ENCODE peak calls at places on chromosomes 1 and 21, in five cellular contexts. F is endodermal cell, S is psoas muscle, E is astrocyte, X is upper lobe of left lung. J is an unnamed sample.
A peak's percentile ranks its signal among the peaks of the same experiment; 100 is the strongest.

GRCh38 chr1:67590329-67590728 is 94.7 kb upstream of the GADD45A start:
- DNase-seq in F (no peak), S (no peak), E (peak; percentile 18), X (no peak), J (no peak)

GRCh38 chr1:215833936-215834729 is 267.0 kb downstream of the KCTD3 start:
- DNase-seq in F (no peak), S (no peak), E (peak; percentile 16), X (no peak), J (no peak)

GRCh38 chr1:117541003-117541402 is 64.8 kb upstream of the TENT5C start:
- DNase-seq in F (no peak), S (peak; percentile 85), E (no peak), X (no peak), J (no peak)

GRCh38 chr1:92543131-92544055 is 56.7 kb upstream of the GFI1 start:
- DNase-seq in F (no peak), S (no peak), E (no peak), X (no peak), J (no peak)

GRCh38 chr21:33643658-33644311 is 1.5 kb downstream of the ITSN1 start:
- DNase-seq in F (peak; percentile 54), S (no peak), E (peak; percentile 22), X (no peak), J (no peak)

GRCh38 chr1:41242645-41243171 is 602 bp upstream of the SCMH1 start:
- DNase-seq in F (no peak), S (no peak), E (no peak), X (no peak), J (no peak)

GRCh38 chr1:52634111-52634510 is 1.1 kb downstream of the SHISAL2A start:
- DNase-seq in F (no peak), S (no peak), E (no peak), X (no peak), J (no peak)

GRCh38 chr1:201116091-201116490 is 3.9 kb upstream of the CACNA1S start:
- DNase-seq in F (no peak), S (no peak), E (no peak), X (no peak), J (no peak)

GRCh38 chr21:43299441-43300277 is 127.3 kb downstream of the SIK1 start:
- DNase-seq in F (no peak), S (peak; percentile 49), E (no peak), X (no peak), J (no peak)

GRCh38 chr1:39272791-39273071 is 68.2 kb downstream of the MACF1 start:
- DNase-seq in F (no peak), S (no peak), E (no peak), X (no peak), J (no peak)

GRCh38 chr1:54309631-54310366 is 96.4 kb downstream of the SSBP3 start:
- DNase-seq in F (peak; percentile 76), S (peak; percentile 68), E (no peak), X (no peak), J (no peak)

GRCh38 chr1:65148548-65149390 is 766 bp downstream of the AK4 start:
- DNase-seq in F (peak; percentile 88), S (peak; percentile 58), E (no peak), X (peak; percentile 89), J (peak; percentile 85)

GRCh38 chr21:34761758-34762330 is 93.0 kb downstream of the CLIC6 start:
- DNase-seq in F (no peak), S (no peak), E (peak; percentile 41), X (no peak), J (no peak)

GRCh38 chr1:99599678-99600175 is 46.2 kb upstream of the PALMD start:
- DNase-seq in F (peak; percentile 41), S (peak; percentile 59), E (peak; percentile 99), X (no peak), J (peak; percentile 68)

GRCh38 chr21:41878831-41879189 is 334 bp downstream of the PRDM15 start:
- DNase-seq in F (peak; percentile 88), S (peak; percentile 90), E (peak; percentile 85), X (peak; percentile 93), J (peak; percentile 94)

GRCh38 chr1:5432436-5432835 is 559.8 kb downstream of the NPHP4 start:
- DNase-seq in F (no peak), S (no peak), E (no peak), X (no peak), J (no peak)

GRCh38 chr21:44927587-44928461 is 7.1 kb upstream of the ITGB2 start:
- DNase-seq in F (peak; percentile 86), S (peak; percentile 61), E (peak; percentile 55), X (no peak), J (peak; percentile 78)

GRCh38 chr1:3067301-3067670 is 1.7 kb upstream of the PRDM16 start:
- DNase-seq in F (peak; percentile 57), S (peak; percentile 49), E (no peak), X (peak; percentile 84), J (no peak)

GRCh38 chr1:19654886-19655717 is 9.6 kb upstream of the HTR6 start:
- DNase-seq in F (no peak), S (peak; percentile 44), E (no peak), X (peak; percentile 46), J (no peak)

GRCh38 chr1:51784997-51785421 is 93.5 kb downstream of the NRDC start:
- DNase-seq in F (no peak), S (no peak), E (peak; percentile 39), X (no peak), J (no peak)

GRCh38 chr1:237041795-237042466 is at the start of gene RYR2:
- DNase-seq in F (peak; percentile 92), S (no peak), E (no peak), X (peak; percentile 86), J (peak; percentile 51)

GRCh38 chr1:52707927-52708655 is 9.9 kb upstream of the COA7 start:
- DNase-seq in F (no peak), S (no peak), E (peak; percentile 91), X (no peak), J (peak; percentile 61)

GRCh38 chr1:223720987-223721591 is 8.8 kb downstream of the CAPN2 start:
- DNase-seq in F (no peak), S (no peak), E (peak; percentile 88), X (no peak), J (no peak)

GRCh38 chr1:247905181-247905580 is 9.8 kb downstream of the OR2W3 start:
- DNase-seq in F (no peak), S (no peak), E (no peak), X (no peak), J (no peak)

GRCh38 chr1:183080406-183080805 is 57.2 kb downstream of the LAMC1 start:
- DNase-seq in F (no peak), S (no peak), E (peak; percentile 72), X (no peak), J (no peak)

GRCh38 chr1:33902486-33903209 is 38.8 kb downstream of the HMGB4 start:
- DNase-seq in F (peak; percentile 55), S (no peak), E (peak; percentile 43), X (no peak), J (no peak)

GRCh38 chr1:64923294-64923718 is 43.0 kb downstream of the JAK1 start:
- DNase-seq in F (no peak), S (no peak), E (peak; percentile 21), X (no peak), J (no peak)

GRCh38 chr1:217089239-217090014 is 366.2 kb upstream of the ESRRG start:
- DNase-seq in F (peak; percentile 68), S (peak; percentile 62), E (peak; percentile 51), X (peak; percentile 80), J (no peak)

DNA sequence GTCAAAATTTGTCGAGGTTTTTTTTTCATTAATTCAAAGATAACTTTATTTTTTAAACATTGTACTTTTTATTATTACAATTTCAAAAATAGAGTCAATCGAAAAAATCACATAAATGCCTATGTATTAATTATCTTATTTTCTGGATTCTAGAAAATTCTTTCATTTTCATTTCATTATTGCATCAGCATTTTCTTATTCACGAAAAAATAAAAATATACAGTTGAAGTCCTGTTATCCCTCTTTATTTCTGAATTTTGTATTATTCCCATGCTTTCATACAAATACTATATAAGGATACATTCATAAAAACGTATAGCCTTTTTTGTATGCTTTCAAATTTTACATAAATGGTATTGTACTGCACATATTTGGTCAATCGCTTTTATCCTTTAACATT is 681.0 kb upstream of the USP24 start:
- DNase-seq in F (no peak), S (no peak), E (no peak), X (no peak), J (no peak)
- H3K4me3 ChIP-seq in F (no peak overlapping the region), S (no peak overlapping the region), E (no peak overlapping the region), X (no peak overlapping the region), J (no peak overlapping the region)

GRCh38 chr1:14440731-14441130 is 157.8 kb upstream of the KAZN start:
- DNase-seq in F (no peak), S (no peak), E (no peak), X (no peak), J (no peak)

GRCh38 chr1:14440166-14440565 is 158.3 kb upstream of the KAZN start:
- DNase-seq in F (no peak), S (no peak), E (no peak), X (no peak), J (no peak)

GRCh38 chr1:14438127-14438769 is 160.2 kb upstream of the KAZN start:
- DNase-seq in F (no peak), S (no peak), E (no peak), X (no peak), J (no peak)

GRCh38 chr1:14437410-14437913 is 161.0 kb upstream of the KAZN start:
- DNase-seq in F (no peak), S (no peak), E (no peak), X (peak; percentile 27), J (no peak)

GRCh38 chr1:14439015-14439414 is 159.5 kb upstream of the KAZN start:
- DNase-seq in F (no peak), S (no peak), E (peak; percentile 20), X (no peak), J (no peak)
- H3K4me1 ChIP-seq in F (peaks cover 3% of the 10 kb centered on the region), S (no peaks in the 10 kb centered on the region), E (peaks cover 32% of the 10 kb centered on the region), X (no peaks in the 10 kb centered on the region), J (no peaks in the 10 kb centered on the region)

DNA sequence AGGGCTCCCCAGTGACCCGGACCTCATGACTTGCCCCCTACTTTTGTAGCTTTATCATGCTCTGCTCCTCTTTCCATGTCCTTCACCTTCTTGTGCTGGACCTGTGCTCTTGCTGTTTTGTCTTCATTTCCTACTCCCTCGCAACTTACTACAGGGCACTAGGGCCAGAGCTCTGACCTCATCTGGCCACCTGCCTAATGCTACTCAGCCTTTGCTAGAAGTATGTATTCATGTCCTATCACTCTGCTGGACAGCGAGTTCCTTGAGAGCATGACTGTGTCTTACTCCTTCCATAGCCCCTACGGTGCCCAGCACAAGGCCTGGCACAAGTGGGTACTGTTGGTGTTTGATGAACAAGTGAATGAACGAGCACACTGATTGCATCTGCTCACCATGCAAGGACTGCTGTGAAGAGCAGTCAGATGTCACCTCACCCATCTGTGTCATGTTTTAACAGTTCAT is 1.9 kb downstream of the MTFR1L start:
- DNase-seq in F (no peak), S (peak; percentile 69), E (peak; percentile 28), X (no peak), J (no peak)
- H3K27ac ChIP-seq in F (no peak overlapping the region), S (peak overlapping the region; percentile 92), E (no peak overlapping the region), X (no peak overlapping the region), J (no peak overlapping the region)

GRCh38 chr1:46424730-46425129 is 30.6 kb downstream of the FAAH start:
- DNase-seq in F (no peak), S (no peak), E (no peak), X (no peak), J (no peak)
- H3K4me3 ChIP-seq in F (no peak overlapping the region), S (no peak overlapping the region), E (no peak overlapping the region), X (no peak overlapping the region), J (no peak overlapping the region)

GRCh38 chr1:25924454-25924853 is 18.2 kb upstream of the STMN1 start:
- DNase-seq in F (no peak), S (no peak), E (no peak), X (no peak), J (no peak)
- H3K4me1 ChIP-seq in F (peaks cover 4% of the 10 kb centered on the region), S (peaks cover 6% of the 10 kb centered on the region), E (peaks cover 18% of the 10 kb centered on the region), X (peaks cover 22% of the 10 kb centered on the region), J (no peaks in the 10 kb centered on the region)